ENCODE peak calls at places on chromosomes 3 and 15, in five cellular contexts. One of them, this sample, is unnamed.

GRCh38 chr3:193879099-193879863 is 256.7 kb upstream of the HES1 start:
- DNase-seq in astrocyte: no peak
- DNase-seq in K562: no peak
- DNase-seq in neural progenitor cell: no peak
- DNase-seq in endothelial cell of umbilical vein: no peak
- DNase-seq in this sample: no peak

GRCh38 chr15:76903251-76903681 is 1.9 kb downstream of the SCAPER start:
- DNase-seq in K562: no peak
- DNase-seq in endothelial cell of umbilical vein: peak; percentile 23
- DNase-seq in neural progenitor cell: peak; percentile 16
- DNase-seq in astrocyte: peak; percentile 53
- DNase-seq in this sample: no peak

GRCh38 chr3:2635511-2635910 is 474.7 kb downstream of the IL5RA start:
- DNase-seq in neural progenitor cell: no peak
- DNase-seq in astrocyte: no peak
- DNase-seq in K562: no peak
- DNase-seq in endothelial cell of umbilical vein: no peak
- DNase-seq in this sample: no peak

GRCh38 chr15:100020181-100020580 is 286.9 kb upstream of the LYSMD4 start:
- DNase-seq in astrocyte: no peak
- DNase-seq in endothelial cell of umbilical vein: no peak
- DNase-seq in neural progenitor cell: peak; percentile 67
- DNase-seq in K562: no peak
- DNase-seq in this sample: no peak

GRCh38 chr3:108546249-108546648 is 35.9 kb upstream of the MYH15 start:
- DNase-seq in endothelial cell of umbilical vein: peak; percentile 63
- DNase-seq in neural progenitor cell: no peak
- DNase-seq in astrocyte: peak; percentile 7
- DNase-seq in K562: no peak
- DNase-seq in this sample: no peak

GRCh38 chr3:101244212-101244575 is 76.2 kb downstream of the IMPG2 start:
- DNase-seq in astrocyte: no peak
- DNase-seq in K562: no peak
- DNase-seq in neural progenitor cell: no peak
- DNase-seq in endothelial cell of umbilical vein: no peak
- DNase-seq in this sample: no peak

GRCh38 chr15:98796685-98797084 is 148.3 kb downstream of the IGF1R start:
- DNase-seq in neural progenitor cell: no peak
- DNase-seq in endothelial cell of umbilical vein: peak; percentile 25
- DNase-seq in astrocyte: no peak
- DNase-seq in K562: no peak
- DNase-seq in this sample: no peak

GRCh38 chr3:125332504-125332903 is 42.6 kb downstream of the ZNF148 start:
- DNase-seq in astrocyte: no peak
- DNase-seq in endothelial cell of umbilical vein: no peak
- DNase-seq in neural progenitor cell: no peak
- DNase-seq in K562: no peak
- DNase-seq in this sample: no peak

GRCh38 chr3:134054881-134055280 is 25.2 kb upstream of the SLCO2A1 start:
- DNase-seq in K562: no peak
- DNase-seq in neural progenitor cell: no peak
- DNase-seq in astrocyte: no peak
- DNase-seq in endothelial cell of umbilical vein: no peak
- DNase-seq in this sample: no peak

GRCh38 chr3:30286007-30286669 is 320.3 kb upstream of the TGFBR2 start:
- DNase-seq in astrocyte: peak; percentile 97
- DNase-seq in neural progenitor cell: peak; percentile 12
- DNase-seq in K562: no peak
- DNase-seq in endothelial cell of umbilical vein: peak; percentile 99
- DNase-seq in this sample: no peak

GRCh38 chr3:152786977-152787681 is 47.8 kb upstream of the P2RY1 start:
- DNase-seq in K562: no peak
- DNase-seq in astrocyte: no peak
- DNase-seq in neural progenitor cell: no peak
- DNase-seq in endothelial cell of umbilical vein: no peak
- DNase-seq in this sample: no peak

GRCh38 chr3:159978353-159978752 is 10.3 kb upstream of the IL12A start:
- DNase-seq in K562: no peak
- DNase-seq in endothelial cell of umbilical vein: no peak
- DNase-seq in astrocyte: no peak
- DNase-seq in neural progenitor cell: no peak
- DNase-seq in this sample: no peak

GRCh38 chr3:24410861-24411260 is 83.8 kb downstream of the THRB start:
- DNase-seq in neural progenitor cell: peak; percentile 33
- DNase-seq in K562: no peak
- DNase-seq in astrocyte: no peak
- DNase-seq in endothelial cell of umbilical vein: no peak
- DNase-seq in this sample: no peak

GRCh38 chr3:194212869-194213320 is 76.9 kb downstream of the HES1 start:
- DNase-seq in endothelial cell of umbilical vein: no peak
- DNase-seq in astrocyte: peak; percentile 42
- DNase-seq in K562: no peak
- DNase-seq in neural progenitor cell: peak; percentile 84
- DNase-seq in this sample: no peak

GRCh38 chr3:186567072-186567921 is at the start of gene TBCCD1:
- DNase-seq in K562: peak; percentile 90
- DNase-seq in astrocyte: peak; percentile 64
- DNase-seq in endothelial cell of umbilical vein: peak; percentile 96
- DNase-seq in neural progenitor cell: peak; percentile 95
- DNase-seq in this sample: peak; percentile 66

GRCh38 chr3:120350431-120350941 is 1.3 kb upstream of the LRRC58 start:
- DNase-seq in K562: peak; percentile 23
- DNase-seq in neural progenitor cell: no peak
- DNase-seq in endothelial cell of umbilical vein: peak; percentile 27
- DNase-seq in astrocyte: peak; percentile 67
- DNase-seq in this sample: no peak

GRCh38 chr15:65089206-65089824 is 12.8 kb downstream of the KBTBD13 start:
- DNase-seq in endothelial cell of umbilical vein: no peak
- DNase-seq in astrocyte: no peak
- DNase-seq in K562: no peak
- DNase-seq in neural progenitor cell: peak; percentile 49
- DNase-seq in this sample: no peak

GRCh38 chr3:150075417-150075865 is 104.7 kb upstream of the PFN2 start:
- DNase-seq in endothelial cell of umbilical vein: no peak
- DNase-seq in neural progenitor cell: no peak
- DNase-seq in astrocyte: no peak
- DNase-seq in K562: no peak
- DNase-seq in this sample: no peak

GRCh38 chr3:67486883-67487282 is 167.5 kb downstream of the SUCLG2 start:
- DNase-seq in endothelial cell of umbilical vein: no peak
- DNase-seq in astrocyte: no peak
- DNase-seq in K562: no peak
- DNase-seq in neural progenitor cell: no peak
- DNase-seq in this sample: no peak

GRCh38 chr15:56765252-56765651 is 31.9 kb upstream of the ZNF280D start:
- DNase-seq in K562: no peak
- DNase-seq in neural progenitor cell: no peak
- DNase-seq in astrocyte: peak; percentile 81
- DNase-seq in endothelial cell of umbilical vein: peak; percentile 90
- DNase-seq in this sample: no peak

DNA sequence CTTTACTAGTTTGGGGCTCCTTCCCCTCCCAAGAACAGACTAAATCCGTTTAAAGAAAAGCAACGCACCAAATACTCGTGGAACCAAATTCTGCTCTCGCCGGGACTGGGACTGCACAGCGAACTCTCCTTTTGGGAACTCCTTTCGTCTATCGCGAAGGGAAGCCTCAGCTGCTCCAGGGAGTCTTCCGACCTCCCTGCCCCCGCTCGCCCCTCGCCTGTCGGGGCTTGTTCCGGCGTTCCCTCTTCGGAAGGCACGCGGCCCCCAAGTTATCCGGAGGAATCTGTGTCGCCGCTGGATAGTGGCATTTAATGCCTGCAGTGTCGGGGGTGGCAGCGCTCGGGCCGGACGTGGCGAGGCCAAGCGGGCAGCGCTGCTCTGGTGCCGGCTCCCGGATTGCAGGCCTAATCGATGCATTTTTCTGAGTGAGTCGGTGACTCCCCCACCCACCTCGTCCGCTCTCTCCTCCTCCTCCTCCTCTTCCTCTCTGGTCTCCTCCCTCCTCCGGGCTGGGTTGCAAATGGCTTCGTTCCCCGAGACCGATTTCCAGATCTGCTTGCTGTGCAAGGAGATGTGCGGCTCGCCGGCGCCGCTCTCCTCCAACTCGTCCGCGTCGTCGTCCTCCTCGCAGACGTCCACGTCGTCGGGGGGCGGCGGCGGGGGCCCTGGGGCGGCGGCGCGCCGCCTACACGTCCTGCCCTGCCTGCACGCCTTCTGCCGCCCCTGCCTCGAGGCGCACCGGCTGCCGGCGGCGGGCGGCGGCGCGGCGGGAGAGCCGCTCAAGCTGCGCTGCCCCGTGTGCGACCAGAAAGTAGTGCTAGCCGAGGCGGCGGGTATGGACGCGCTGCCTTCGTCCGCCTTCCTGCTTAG is at the start of gene TRIM71:
- DNase-seq in endothelial cell of umbilical vein: no peak
- DNase-seq in neural progenitor cell: peak; percentile 68
- DNase-seq in astrocyte: no peak
- DNase-seq in K562: no peak
- DNase-seq in this sample: no peak
- TF ChIP-seq EZH2 in endothelial cell of umbilical vein: peak; percentile 55
- TF ChIP-seq EZH2 in neural progenitor cell: no peak
- TF ChIP-seq EZH2 in astrocyte: peak; percentile 39
- TF ChIP-seq EZH2 in K562: no peak
- TF ChIP-seq EZH2 in this sample: no peak

DNA sequence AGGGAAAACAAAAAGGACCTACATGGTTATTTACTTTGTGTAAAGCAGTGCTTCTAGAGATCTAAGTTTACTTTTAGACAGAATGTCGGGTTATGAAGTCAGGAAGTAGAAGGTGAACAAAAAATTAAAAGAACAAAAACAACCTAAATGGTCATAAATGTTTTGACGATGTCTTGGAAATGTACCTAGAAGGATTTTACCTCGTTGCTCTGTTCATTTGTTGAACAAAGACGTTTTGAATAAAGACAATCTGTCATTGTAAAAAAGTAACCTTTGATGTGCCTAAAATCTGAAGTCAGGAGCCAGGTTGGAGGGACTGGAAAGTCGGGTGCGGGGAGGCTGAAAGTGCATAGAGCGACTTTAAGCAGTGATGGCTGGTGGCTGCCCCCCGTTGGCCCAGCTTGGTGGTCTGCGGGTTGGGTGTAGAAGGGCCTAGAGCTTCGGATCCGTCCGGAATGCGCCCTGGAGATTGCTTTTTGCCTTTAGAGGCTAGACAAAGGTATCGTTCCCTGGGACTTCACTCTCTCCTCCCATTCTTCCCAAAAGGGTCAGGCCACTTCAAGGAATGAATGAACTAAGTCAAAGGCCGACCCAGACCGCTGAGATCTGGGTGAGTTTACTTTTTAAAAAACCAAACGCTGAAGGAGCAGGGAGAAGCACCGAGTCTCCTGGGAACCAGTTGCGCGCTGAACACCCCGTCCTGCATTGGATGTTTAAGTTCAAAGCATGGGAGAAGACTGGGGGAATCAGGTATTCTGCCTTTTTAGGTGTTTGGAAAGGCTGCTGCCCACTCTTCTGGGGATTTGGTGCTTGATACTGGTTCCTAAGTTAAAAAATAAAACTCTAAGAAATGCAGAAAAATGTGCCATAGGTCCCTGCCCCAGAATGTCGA is 2.2 kb downstream of the SOX14 start:
- DNase-seq in neural progenitor cell: peak; percentile 82
- DNase-seq in K562: no peak
- DNase-seq in astrocyte: no peak
- DNase-seq in endothelial cell of umbilical vein: no peak
- DNase-seq in this sample: no peak
- TF ChIP-seq EZH2 in neural progenitor cell: peak; percentile 71
- TF ChIP-seq EZH2 in K562: no peak
- TF ChIP-seq EZH2 in astrocyte: no peak
- TF ChIP-seq EZH2 in endothelial cell of umbilical vein: no peak
- TF ChIP-seq EZH2 in this sample: peak; percentile 69

GRCh38 chr3:105367063-105367405 is 325 bp downstream of the ALCAM start:
- DNase-seq in astrocyte: no peak
- DNase-seq in endothelial cell of umbilical vein: no peak
- DNase-seq in K562: no peak
- DNase-seq in neural progenitor cell: peak; percentile 51
- DNase-seq in this sample: no peak

GRCh38 chr3:105368575-105369500 is 2.1 kb downstream of the ALCAM start:
- DNase-seq in endothelial cell of umbilical vein: peak; percentile 64
- DNase-seq in neural progenitor cell: peak; percentile 66
- DNase-seq in K562: no peak
- DNase-seq in astrocyte: peak; percentile 72
- DNase-seq in this sample: no peak

GRCh38 chr3:105365536-105366301 is 990 bp upstream of the ALCAM start:
- DNase-seq in astrocyte: peak; percentile 63
- DNase-seq in K562: no peak
- DNase-seq in endothelial cell of umbilical vein: no peak
- DNase-seq in neural progenitor cell: peak; percentile 50
- DNase-seq in this sample: no peak

GRCh38 chr3:105366302-105367062 is at the start of gene ALCAM:
- DNase-seq in endothelial cell of umbilical vein: peak; percentile 99
- DNase-seq in K562: peak; percentile 14
- DNase-seq in neural progenitor cell: peak; percentile 98
- DNase-seq in astrocyte: peak; percentile 98
- DNase-seq in this sample: no peak

GRCh38 chr3:105367406-105368213 is 901 bp downstream of the ALCAM start:
- DNase-seq in astrocyte: peak; percentile 64
- DNase-seq in K562: no peak
- DNase-seq in neural progenitor cell: peak; percentile 84
- DNase-seq in endothelial cell of umbilical vein: peak; percentile 67
- DNase-seq in this sample: no peak
- TF ChIP-seq EZH2 in astrocyte: no peak
- TF ChIP-seq EZH2 in K562: no peak
- TF ChIP-seq EZH2 in neural progenitor cell: no peak
- TF ChIP-seq EZH2 in endothelial cell of umbilical vein: no peak
- TF ChIP-seq EZH2 in this sample: no peak

GRCh38 chr3:165195226-165195625 is 958 bp downstream of the SLITRK3 start:
- DNase-seq in neural progenitor cell: peak; percentile 26
- DNase-seq in K562: no peak
- DNase-seq in endothelial cell of umbilical vein: no peak
- DNase-seq in astrocyte: no peak
- DNase-seq in this sample: no peak

GRCh38 chr3:165193392-165194268 is 2.6 kb downstream of the SLITRK3 start:
- DNase-seq in endothelial cell of umbilical vein: no peak
- DNase-seq in astrocyte: no peak
- DNase-seq in neural progenitor cell: peak; percentile 62
- DNase-seq in K562: no peak
- DNase-seq in this sample: no peak

GRCh38 chr3:165195628-165196576 is at the start of gene SLITRK3:
- DNase-seq in neural progenitor cell: peak; percentile 47
- DNase-seq in K562: no peak
- DNase-seq in endothelial cell of umbilical vein: no peak
- DNase-seq in astrocyte: no peak
- DNase-seq in this sample: no peak

GRCh38 chr3:165194477-165195135 is 1.6 kb downstream of the SLITRK3 start:
- DNase-seq in neural progenitor cell: peak; percentile 28
- DNase-seq in astrocyte: no peak
- DNase-seq in K562: no peak
- DNase-seq in endothelial cell of umbilical vein: no peak
- DNase-seq in this sample: no peak

GRCh38 chr3:165196577-165197561 is 685 bp upstream of the SLITRK3 start:
- DNase-seq in neural progenitor cell: peak; percentile 62
- DNase-seq in astrocyte: no peak
- DNase-seq in K562: no peak
- DNase-seq in endothelial cell of umbilical vein: no peak
- DNase-seq in this sample: no peak
- TF ChIP-seq EZH2 in neural progenitor cell: peak; percentile 81
- TF ChIP-seq EZH2 in astrocyte: peak; percentile 46
- TF ChIP-seq EZH2 in K562: no peak
- TF ChIP-seq EZH2 in endothelial cell of umbilical vein: peak; percentile 10
- TF ChIP-seq EZH2 in this sample: no peak

GRCh38 chr3:58585994-58586393 is 8.8 kb upstream of the FAM107A start:
- DNase-seq in astrocyte: no peak
- DNase-seq in neural progenitor cell: peak; percentile 52
- DNase-seq in endothelial cell of umbilical vein: no peak
- DNase-seq in K562: no peak
- DNase-seq in this sample: no peak
- TF ChIP-seq EZH2 in astrocyte: no peak
- TF ChIP-seq EZH2 in neural progenitor cell: peak; percentile 33
- TF ChIP-seq EZH2 in endothelial cell of umbilical vein: peak; percentile 74
- TF ChIP-seq EZH2 in K562: no peak
- TF ChIP-seq EZH2 in this sample: no peak